ENCODE peak calls at places on chromosome 1, in nine cellular contexts. One of them, this sample, is unnamed. For H3K36me3 and H3K27me3, the result is how much of the 10 kb centered on the place peaks cover.

GRCh38 chr1:186189156-186189555 is 185.9 kb downstream of the TPR start:
- DNase-seq in transverse colon: no peak
- DNase-seq in thoracic aorta: no peak
- DNase-seq in colonic mucosa: no peak
- DNase-seq in heart left ventricle: no peak
- DNase-seq in ovary: no peak
- DNase-seq in NT2/D1: no peak
- DNase-seq in left ventricle myocardium inferior: no peak
- DNase-seq in BJ: no peak
- DNase-seq in this sample: no peak

GRCh38 chr1:100773444-100773843 is 53.9 kb downstream of the VCAM1 start:
- DNase-seq in transverse colon: no peak
- DNase-seq in thoracic aorta: no peak
- DNase-seq in colonic mucosa: no peak
- DNase-seq in heart left ventricle: no peak
- DNase-seq in ovary: no peak
- DNase-seq in NT2/D1: no peak
- DNase-seq in left ventricle myocardium inferior: no peak
- DNase-seq in BJ: no peak
- DNase-seq in this sample: no peak

GRCh38 chr1:155186955-155187891 is 13.6 kb downstream of the TRIM46 start:
- DNase-seq in transverse colon: no peak
- DNase-seq in thoracic aorta: no peak
- DNase-seq in colonic mucosa: no peak
- DNase-seq in heart left ventricle: peak
- DNase-seq in ovary: no peak
- DNase-seq in NT2/D1: no peak
- DNase-seq in left ventricle myocardium inferior: peak
- DNase-seq in BJ: no peak
- DNase-seq in this sample: peak

GRCh38 chr1:43951021-43951985 is 4.6 kb downstream of the IPO13 start:
- DNase-seq in transverse colon: no peak
- DNase-seq in thoracic aorta: no peak
- DNase-seq in colonic mucosa: no peak
- DNase-seq in heart left ventricle: no peak
- DNase-seq in ovary: no peak
- DNase-seq in NT2/D1: no peak
- DNase-seq in left ventricle myocardium inferior: no peak
- DNase-seq in BJ: no peak
- DNase-seq in this sample: no peak

GRCh38 chr1:68745006-68745405 is 248.1 kb upstream of the DEPDC1 start:
- DNase-seq in transverse colon: no peak
- DNase-seq in thoracic aorta: no peak
- DNase-seq in colonic mucosa: no peak
- DNase-seq in heart left ventricle: no peak
- DNase-seq in ovary: no peak
- DNase-seq in NT2/D1: no peak
- DNase-seq in left ventricle myocardium inferior: no peak
- DNase-seq in BJ: no peak
- DNase-seq in this sample: no peak

GRCh38 chr1:167043752-167044488 is 46.3 kb downstream of the GPA33 start:
- DNase-seq in transverse colon: peak
- DNase-seq in thoracic aorta: no peak
- DNase-seq in colonic mucosa: peak
- DNase-seq in heart left ventricle: peak
- DNase-seq in ovary: peak
- DNase-seq in NT2/D1: no peak
- DNase-seq in left ventricle myocardium inferior: peak
- DNase-seq in BJ: no peak
- DNase-seq in this sample: peak

GRCh38 chr1:200118779-200119505 is 91.4 kb downstream of the NR5A2 start:
- DNase-seq in transverse colon: no peak
- DNase-seq in thoracic aorta: no peak
- DNase-seq in colonic mucosa: no peak
- DNase-seq in heart left ventricle: no peak
- DNase-seq in ovary: no peak
- DNase-seq in NT2/D1: no peak
- DNase-seq in left ventricle myocardium inferior: no peak
- DNase-seq in BJ: no peak
- DNase-seq in this sample: no peak

GRCh38 chr1:185645201-185645640 is 89.0 kb upstream of the HMCN1 start:
- DNase-seq in transverse colon: no peak
- DNase-seq in thoracic aorta: no peak
- DNase-seq in colonic mucosa: no peak
- DNase-seq in heart left ventricle: no peak
- DNase-seq in ovary: no peak
- DNase-seq in NT2/D1: peak
- DNase-seq in left ventricle myocardium inferior: no peak
- DNase-seq in BJ: peak
- DNase-seq in this sample: peak

GRCh38 chr1:154860154-154860870 is 9.8 kb downstream of the KCNN3 start:
- DNase-seq in transverse colon: peak
- DNase-seq in thoracic aorta: no peak
- DNase-seq in colonic mucosa: no peak
- DNase-seq in heart left ventricle: no peak
- DNase-seq in ovary: no peak
- DNase-seq in NT2/D1: no peak
- DNase-seq in left ventricle myocardium inferior: no peak
- DNase-seq in BJ: no peak
- DNase-seq in this sample: no peak

GRCh38 chr1:227317541-227318002 is 720 bp downstream of the CDC42BPA start:
- DNase-seq in transverse colon: peak
- DNase-seq in thoracic aorta: no peak
- DNase-seq in colonic mucosa: peak
- DNase-seq in heart left ventricle: no peak
- DNase-seq in ovary: peak
- DNase-seq in NT2/D1: peak
- DNase-seq in left ventricle myocardium inferior: peak
- DNase-seq in BJ: peak
- DNase-seq in this sample: peak

GRCh38 chr1:227316941-227317540 is 1.3 kb downstream of the CDC42BPA start:
- DNase-seq in transverse colon: no peak
- DNase-seq in thoracic aorta: no peak
- DNase-seq in colonic mucosa: peak
- DNase-seq in heart left ventricle: no peak
- DNase-seq in ovary: no peak
- DNase-seq in NT2/D1: no peak
- DNase-seq in left ventricle myocardium inferior: no peak
- DNase-seq in BJ: no peak
- DNase-seq in this sample: no peak

GRCh38 chr1:227318852-227319607 is 738 bp upstream of the CDC42BPA start:
- DNase-seq in transverse colon: peak
- DNase-seq in thoracic aorta: no peak
- DNase-seq in colonic mucosa: peak
- DNase-seq in heart left ventricle: no peak
- DNase-seq in ovary: peak
- DNase-seq in NT2/D1: peak
- DNase-seq in left ventricle myocardium inferior: peak
- DNase-seq in BJ: no peak
- DNase-seq in this sample: peak

GRCh38 chr1:227316456-227316855 is 1.8 kb downstream of the CDC42BPA start:
- DNase-seq in transverse colon: no peak
- DNase-seq in thoracic aorta: no peak
- DNase-seq in colonic mucosa: no peak
- DNase-seq in heart left ventricle: no peak
- DNase-seq in ovary: no peak
- DNase-seq in NT2/D1: no peak
- DNase-seq in left ventricle myocardium inferior: no peak
- DNase-seq in BJ: no peak
- DNase-seq in this sample: no peak

DNA sequence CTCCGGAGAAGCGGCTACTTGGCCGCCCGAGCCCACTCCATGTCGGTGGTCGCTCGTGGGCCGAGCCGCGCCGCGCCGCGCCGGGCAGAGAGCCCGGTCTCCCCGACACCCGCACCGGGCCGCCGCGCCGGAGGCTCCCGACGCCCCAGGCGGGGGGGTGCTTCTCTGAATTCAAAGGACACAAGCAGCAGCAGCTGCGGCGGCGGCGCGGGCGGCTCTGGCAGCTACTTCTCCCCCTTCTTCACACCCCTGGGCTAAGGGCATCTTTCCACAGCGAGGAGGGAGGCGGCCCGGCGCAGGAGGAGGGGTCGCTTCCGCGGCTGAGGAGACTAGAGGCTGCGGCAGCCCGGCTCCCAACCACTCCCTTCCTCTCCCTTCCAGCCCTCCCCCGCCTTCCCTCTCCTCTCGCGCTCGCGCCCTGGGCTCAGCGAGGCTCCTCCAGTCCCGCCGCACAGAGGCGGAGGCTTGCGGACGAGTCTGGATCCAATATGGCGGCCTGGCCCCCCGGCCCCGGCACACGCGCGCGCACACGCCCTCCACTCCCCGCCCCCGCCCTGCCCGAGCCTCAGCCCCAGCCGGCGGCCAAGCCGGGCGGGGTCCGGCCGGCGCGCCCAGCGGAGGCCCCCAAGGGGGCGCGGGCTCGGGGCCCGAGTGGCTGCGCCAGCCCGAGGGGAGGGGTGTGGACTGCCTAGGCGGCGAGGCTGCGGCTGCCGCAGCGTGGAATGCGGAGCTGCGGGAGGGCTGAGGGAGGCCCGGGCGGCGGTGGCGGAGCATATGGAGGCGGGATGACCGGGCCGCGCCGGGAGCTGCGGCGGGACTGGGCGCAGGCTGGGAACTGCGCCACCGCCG is at the start of gene CDC42BPA:
- DNase-seq in transverse colon: peak
- DNase-seq in thoracic aorta: peak
- DNase-seq in colonic mucosa: peak
- DNase-seq in heart left ventricle: peak
- DNase-seq in ovary: peak
- DNase-seq in NT2/D1: peak
- DNase-seq in left ventricle myocardium inferior: peak
- DNase-seq in BJ: peak
- DNase-seq in this sample: peak
- H3K4me3 ChIP-seq in transverse colon: peak
- H3K4me3 ChIP-seq in thoracic aorta: peak
- H3K4me3 ChIP-seq in colonic mucosa: peak
- H3K4me3 ChIP-seq in heart left ventricle: peak
- H3K4me3 ChIP-seq in ovary: peak
- H3K4me3 ChIP-seq in NT2/D1: peak
- H3K4me3 ChIP-seq in left ventricle myocardium inferior: peak
- H3K4me3 ChIP-seq in BJ: peak
- H3K4me3 ChIP-seq in this sample: peak

GRCh38 chr1:111439461-111440351 is 9.3 kb downstream of the WDR77 start:
- DNase-seq in transverse colon: no peak
- DNase-seq in thoracic aorta: no peak
- DNase-seq in colonic mucosa: no peak
- DNase-seq in heart left ventricle: no peak
- DNase-seq in ovary: no peak
- DNase-seq in NT2/D1: no peak
- DNase-seq in left ventricle myocardium inferior: no peak
- DNase-seq in BJ: no peak
- DNase-seq in this sample: no peak
- H3K36me3 ChIP-seq in transverse colon: under half
- H3K36me3 ChIP-seq in thoracic aorta: under half
- H3K36me3 ChIP-seq in colonic mucosa: under half
- H3K36me3 ChIP-seq in heart left ventricle: half or more
- H3K36me3 ChIP-seq in ovary: under half
- H3K36me3 ChIP-seq in NT2/D1: half or more
- H3K36me3 ChIP-seq in left ventricle myocardium inferior: half or more
- H3K36me3 ChIP-seq in BJ: under half
- H3K36me3 ChIP-seq in this sample: under half

GRCh38 chr1:228043281-228043845 is 36.6 kb downstream of the WNT3A start:
- DNase-seq in transverse colon: no peak
- DNase-seq in thoracic aorta: no peak
- DNase-seq in colonic mucosa: no peak
- DNase-seq in heart left ventricle: no peak
- DNase-seq in ovary: no peak
- DNase-seq in NT2/D1: no peak
- DNase-seq in left ventricle myocardium inferior: no peak
- DNase-seq in BJ: no peak
- DNase-seq in this sample: no peak

GRCh38 chr1:228039986-228040385 is 33.2 kb downstream of the WNT3A start:
- DNase-seq in transverse colon: no peak
- DNase-seq in thoracic aorta: no peak
- DNase-seq in colonic mucosa: no peak
- DNase-seq in heart left ventricle: peak
- DNase-seq in ovary: no peak
- DNase-seq in NT2/D1: no peak
- DNase-seq in left ventricle myocardium inferior: no peak
- DNase-seq in BJ: no peak
- DNase-seq in this sample: no peak

GRCh38 chr1:228042508-228042907 is 35.7 kb downstream of the WNT3A start:
- DNase-seq in transverse colon: no peak
- DNase-seq in thoracic aorta: no peak
- DNase-seq in colonic mucosa: no peak
- DNase-seq in heart left ventricle: no peak
- DNase-seq in ovary: no peak
- DNase-seq in NT2/D1: no peak
- DNase-seq in left ventricle myocardium inferior: no peak
- DNase-seq in BJ: no peak
- DNase-seq in this sample: no peak

GRCh38 chr1:228039504-228039903 is 32.7 kb downstream of the WNT3A start:
- DNase-seq in transverse colon: no peak
- DNase-seq in thoracic aorta: no peak
- DNase-seq in colonic mucosa: no peak
- DNase-seq in heart left ventricle: peak
- DNase-seq in ovary: no peak
- DNase-seq in NT2/D1: no peak
- DNase-seq in left ventricle myocardium inferior: no peak
- DNase-seq in BJ: no peak
- DNase-seq in this sample: no peak

DNA sequence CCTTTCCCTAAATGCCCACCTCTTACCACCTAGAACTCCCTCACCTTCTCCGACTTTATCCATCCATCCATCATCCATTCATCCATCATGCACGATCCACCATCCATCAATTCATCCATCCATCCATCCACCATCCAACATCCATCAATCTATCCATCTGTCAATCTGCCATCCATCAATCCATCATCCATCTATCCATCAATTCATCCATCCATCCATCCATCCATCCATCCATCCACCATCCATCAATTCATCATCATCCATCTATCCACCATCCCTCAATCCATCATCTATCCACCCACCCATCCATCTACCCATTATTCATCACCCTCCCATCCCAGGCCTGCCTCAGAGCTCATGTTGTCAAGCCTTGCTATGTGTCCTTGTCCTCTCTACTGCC is 34.5 kb downstream of the WNT3A start:
- DNase-seq in transverse colon: no peak
- DNase-seq in thoracic aorta: no peak
- DNase-seq in colonic mucosa: no peak
- DNase-seq in heart left ventricle: no peak
- DNase-seq in ovary: no peak
- DNase-seq in NT2/D1: no peak
- DNase-seq in left ventricle myocardium inferior: no peak
- DNase-seq in BJ: no peak
- DNase-seq in this sample: no peak
- H3K27me3 ChIP-seq in transverse colon: under half
- H3K27me3 ChIP-seq in thoracic aorta: under half
- H3K27me3 ChIP-seq in colonic mucosa: under half
- H3K27me3 ChIP-seq in heart left ventricle: under half
- H3K27me3 ChIP-seq in ovary: under half
- H3K27me3 ChIP-seq in NT2/D1: half or more
- H3K27me3 ChIP-seq in left ventricle myocardium inferior: half or more
- H3K27me3 ChIP-seq in BJ: under half
- H3K27me3 ChIP-seq in this sample: half or more

DNA sequence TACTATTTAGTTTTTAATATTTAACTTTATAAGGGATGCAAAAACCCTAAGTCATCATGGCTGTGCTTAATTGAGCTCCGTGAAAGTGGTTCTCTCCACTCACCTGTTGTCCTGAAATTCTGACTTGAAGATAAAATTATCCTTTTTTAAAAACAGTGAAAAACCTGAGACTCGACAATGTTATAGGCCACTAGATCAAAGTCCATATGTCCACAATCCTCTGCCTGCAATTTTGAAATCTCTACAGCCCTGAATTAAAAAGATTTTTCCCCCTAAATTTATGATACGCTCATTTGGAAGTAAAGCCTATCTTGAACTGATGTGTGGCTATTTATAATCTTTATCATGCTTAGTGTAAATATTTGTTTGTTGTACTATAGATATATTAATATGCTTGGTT is 18.7 kb downstream of the OSBPL9 start:
- DNase-seq in transverse colon: no peak
- DNase-seq in thoracic aorta: no peak
- DNase-seq in colonic mucosa: no peak
- DNase-seq in heart left ventricle: no peak
- DNase-seq in ovary: no peak
- DNase-seq in NT2/D1: no peak
- DNase-seq in left ventricle myocardium inferior: no peak
- DNase-seq in BJ: no peak
- DNase-seq in this sample: no peak
- H3K4me3 ChIP-seq in transverse colon: no peak
- H3K4me3 ChIP-seq in thoracic aorta: no peak
- H3K4me3 ChIP-seq in colonic mucosa: no peak
- H3K4me3 ChIP-seq in heart left ventricle: no peak
- H3K4me3 ChIP-seq in ovary: no peak
- H3K4me3 ChIP-seq in NT2/D1: no peak
- H3K4me3 ChIP-seq in left ventricle myocardium inferior: no peak
- H3K4me3 ChIP-seq in BJ: no peak
- H3K4me3 ChIP-seq in this sample: no peak

This sample was measured in H7.